ENCODE peak calls at places on chromosomes 4 and X, in five cellular contexts. One of them, this sample, is unnamed.
A peak's percentile ranks its signal among the peaks of the same experiment; 100 is the strongest.

GRCh38 chr4:985123-985830 is 1.6 kb upstream of the IDUA start:
- DNase-seq in NCI-H2227 treated with DMSO at 0.1 percent for 48 hours: no peak
- DNase-seq in activated CD8-positive, alpha-beta memory T cell treated with anti-CD3 and anti-CD28 coated beads for 1 hour: no peak
- DNase-seq in stimulated activated CD8-positive, alpha-beta memory T cell treated with anti-CD3 and anti-CD28 coated beads, Interleukin-7, amount 100 ng/mL, for 4 hours: peak; percentile 59
- DNase-seq in NCI-H1105 treated with DMSO at 0.1 percent for 48 hours: no peak
- DNase-seq in this sample: no peak

GRCh38 chrX:9378980-9379696 is 85.7 kb upstream of the TBL1X start:
- DNase-seq in stimulated activated CD8-positive, alpha-beta memory T cell treated with anti-CD3 and anti-CD28 coated beads, Interleukin-7, amount 100 ng/mL, for 4 hours: no peak
- DNase-seq in NCI-H1105 treated with DMSO at 0.1 percent for 48 hours: no peak
- DNase-seq in activated CD8-positive, alpha-beta memory T cell treated with anti-CD3 and anti-CD28 coated beads for 1 hour: no peak
- DNase-seq in NCI-H2227 treated with DMSO at 0.1 percent for 48 hours: no peak
- DNase-seq in this sample: no peak

GRCh38 chr4:184355111-184355604 is 119.2 kb downstream of the IRF2 start:
- DNase-seq in NCI-H2227 treated with DMSO at 0.1 percent for 48 hours: no peak
- DNase-seq in stimulated activated CD8-positive, alpha-beta memory T cell treated with anti-CD3 and anti-CD28 coated beads, Interleukin-7, amount 100 ng/mL, for 4 hours: no peak
- DNase-seq in activated CD8-positive, alpha-beta memory T cell treated with anti-CD3 and anti-CD28 coated beads for 1 hour: no peak
- DNase-seq in NCI-H1105 treated with DMSO at 0.1 percent for 48 hours: no peak
- DNase-seq in this sample: peak; percentile 76

GRCh38 chr4:127012549-127012948 is 620.2 kb upstream of the INTU start:
- DNase-seq in NCI-H2227 treated with DMSO at 0.1 percent for 48 hours: no peak
- DNase-seq in NCI-H1105 treated with DMSO at 0.1 percent for 48 hours: no peak
- DNase-seq in stimulated activated CD8-positive, alpha-beta memory T cell treated with anti-CD3 and anti-CD28 coated beads, Interleukin-7, amount 100 ng/mL, for 4 hours: no peak
- DNase-seq in activated CD8-positive, alpha-beta memory T cell treated with anti-CD3 and anti-CD28 coated beads for 1 hour: no peak
- DNase-seq in this sample: no peak

GRCh38 chr4:142265536-142265935 is 580.6 kb downstream of the INPP4B start:
- DNase-seq in NCI-H1105 treated with DMSO at 0.1 percent for 48 hours: no peak
- DNase-seq in activated CD8-positive, alpha-beta memory T cell treated with anti-CD3 and anti-CD28 coated beads for 1 hour: no peak
- DNase-seq in stimulated activated CD8-positive, alpha-beta memory T cell treated with anti-CD3 and anti-CD28 coated beads, Interleukin-7, amount 100 ng/mL, for 4 hours: no peak
- DNase-seq in NCI-H2227 treated with DMSO at 0.1 percent for 48 hours: no peak
- DNase-seq in this sample: no peak

GRCh38 chrX:110045988-110046387 is 43.1 kb downstream of the TMEM164 start:
- DNase-seq in NCI-H2227 treated with DMSO at 0.1 percent for 48 hours: no peak
- DNase-seq in stimulated activated CD8-positive, alpha-beta memory T cell treated with anti-CD3 and anti-CD28 coated beads, Interleukin-7, amount 100 ng/mL, for 4 hours: no peak
- DNase-seq in activated CD8-positive, alpha-beta memory T cell treated with anti-CD3 and anti-CD28 coated beads for 1 hour: no peak
- DNase-seq in NCI-H1105 treated with DMSO at 0.1 percent for 48 hours: no peak
- DNase-seq in this sample: no peak

GRCh38 chrX:104270212-104270611 is 15.5 kb upstream of the ESX1 start:
- DNase-seq in NCI-H2227 treated with DMSO at 0.1 percent for 48 hours: no peak
- DNase-seq in NCI-H1105 treated with DMSO at 0.1 percent for 48 hours: no peak
- DNase-seq in stimulated activated CD8-positive, alpha-beta memory T cell treated with anti-CD3 and anti-CD28 coated beads, Interleukin-7, amount 100 ng/mL, for 4 hours: no peak
- DNase-seq in activated CD8-positive, alpha-beta memory T cell treated with anti-CD3 and anti-CD28 coated beads for 1 hour: no peak
- DNase-seq in this sample: no peak

GRCh38 chr4:86482851-86483490 is 111.1 kb upstream of the PTPN13 start:
- DNase-seq in NCI-H2227 treated with DMSO at 0.1 percent for 48 hours: peak; percentile 59
- DNase-seq in activated CD8-positive, alpha-beta memory T cell treated with anti-CD3 and anti-CD28 coated beads for 1 hour: no peak
- DNase-seq in NCI-H1105 treated with DMSO at 0.1 percent for 48 hours: no peak
- DNase-seq in stimulated activated CD8-positive, alpha-beta memory T cell treated with anti-CD3 and anti-CD28 coated beads, Interleukin-7, amount 100 ng/mL, for 4 hours: no peak
- DNase-seq in this sample: peak; percentile 43

GRCh38 chrX:54894159-54894558 is 26.5 kb upstream of the TRO start:
- DNase-seq in activated CD8-positive, alpha-beta memory T cell treated with anti-CD3 and anti-CD28 coated beads for 1 hour: no peak
- DNase-seq in NCI-H1105 treated with DMSO at 0.1 percent for 48 hours: no peak
- DNase-seq in NCI-H2227 treated with DMSO at 0.1 percent for 48 hours: no peak
- DNase-seq in stimulated activated CD8-positive, alpha-beta memory T cell treated with anti-CD3 and anti-CD28 coated beads, Interleukin-7, amount 100 ng/mL, for 4 hours: no peak
- DNase-seq in this sample: no peak

GRCh38 chrX:149641832-149642231 is 10.2 kb upstream of the TMEM185A start:
- DNase-seq in NCI-H2227 treated with DMSO at 0.1 percent for 48 hours: no peak
- DNase-seq in stimulated activated CD8-positive, alpha-beta memory T cell treated with anti-CD3 and anti-CD28 coated beads, Interleukin-7, amount 100 ng/mL, for 4 hours: no peak
- DNase-seq in NCI-H1105 treated with DMSO at 0.1 percent for 48 hours: no peak
- DNase-seq in activated CD8-positive, alpha-beta memory T cell treated with anti-CD3 and anti-CD28 coated beads for 1 hour: no peak
- DNase-seq in this sample: no peak

GRCh38 chr4:61210186-61210939 is 10.2 kb downstream of the ADGRL3 start:
- DNase-seq in NCI-H2227 treated with DMSO at 0.1 percent for 48 hours: no peak
- DNase-seq in NCI-H1105 treated with DMSO at 0.1 percent for 48 hours: no peak
- DNase-seq in activated CD8-positive, alpha-beta memory T cell treated with anti-CD3 and anti-CD28 coated beads for 1 hour: no peak
- DNase-seq in stimulated activated CD8-positive, alpha-beta memory T cell treated with anti-CD3 and anti-CD28 coated beads, Interleukin-7, amount 100 ng/mL, for 4 hours: no peak
- DNase-seq in this sample: peak; percentile 85

GRCh38 chrX:139642241-139642927 is 65.6 kb downstream of the MCF2 start:
- DNase-seq in activated CD8-positive, alpha-beta memory T cell treated with anti-CD3 and anti-CD28 coated beads for 1 hour: no peak
- DNase-seq in NCI-H1105 treated with DMSO at 0.1 percent for 48 hours: peak; percentile 18
- DNase-seq in stimulated activated CD8-positive, alpha-beta memory T cell treated with anti-CD3 and anti-CD28 coated beads, Interleukin-7, amount 100 ng/mL, for 4 hours: no peak
- DNase-seq in NCI-H2227 treated with DMSO at 0.1 percent for 48 hours: no peak
- DNase-seq in this sample: peak; percentile 3

GRCh38 chr4:150237110-150237852 is 159.0 kb downstream of the DCLK2 start:
- DNase-seq in activated CD8-positive, alpha-beta memory T cell treated with anti-CD3 and anti-CD28 coated beads for 1 hour: no peak
- DNase-seq in NCI-H2227 treated with DMSO at 0.1 percent for 48 hours: no peak
- DNase-seq in NCI-H1105 treated with DMSO at 0.1 percent for 48 hours: no peak
- DNase-seq in stimulated activated CD8-positive, alpha-beta memory T cell treated with anti-CD3 and anti-CD28 coated beads, Interleukin-7, amount 100 ng/mL, for 4 hours: no peak
- DNase-seq in this sample: no peak

GRCh38 chr4:55312491-55313101 is 33.4 kb upstream of the SRD5A3 start:
- DNase-seq in NCI-H1105 treated with DMSO at 0.1 percent for 48 hours: no peak
- DNase-seq in NCI-H2227 treated with DMSO at 0.1 percent for 48 hours: no peak
- DNase-seq in stimulated activated CD8-positive, alpha-beta memory T cell treated with anti-CD3 and anti-CD28 coated beads, Interleukin-7, amount 100 ng/mL, for 4 hours: no peak
- DNase-seq in activated CD8-positive, alpha-beta memory T cell treated with anti-CD3 and anti-CD28 coated beads for 1 hour: no peak
- DNase-seq in this sample: peak; percentile 79